ENCODE peak calls at places on chromosomes 11 and 22, in five cellular contexts. O is hepatocyte, Y is PC-3, A is HCT116, C is neural progenitor cell. G is an unnamed sample.

GRCh38 chr11:36945384-36945783 is 347.3 kb upstream of the RAG2 start:
- DNase-seq in O (peak; percentile 19), Y (peak; percentile 16), A (no peak), C (no peak), G (no peak)

GRCh38 chr22:45483319-45483718 is 19.4 kb upstream of the FBLN1 start:
- DNase-seq in O (no peak), Y (no peak), A (no peak), C (no peak), G (no peak)

GRCh38 chr11:34565417-34566208 is 52.0 kb upstream of the ELF5 start:
- DNase-seq in O (no peak), Y (peak; percentile 12), A (peak; percentile 32), C (peak; percentile 61), G (peak; percentile 26)

GRCh38 chr11:2771758-2772466 is 72.1 kb upstream of the KCNQ1OT1 start:
- DNase-seq in O (no peak), Y (no peak), A (no peak), C (no peak), G (no peak)

GRCh38 chr11:126733685-126734084 is 266.9 kb downstream of the KIRREL3 start:
- DNase-seq in O (no peak), Y (no peak), A (no peak), C (no peak), G (no peak)

GRCh38 chr11:6377902-6378694 is 12.2 kb upstream of the SMPD1 start:
- DNase-seq in O (no peak), Y (no peak), A (no peak), C (no peak), G (no peak)

GRCh38 chr11:61927501-61927900 is 10.1 kb upstream of the RAB3IL1 start:
- DNase-seq in O (no peak), Y (no peak), A (no peak), C (no peak), G (no peak)

GRCh38 chr11:111923951-111924350 is 5.2 kb downstream of the C11orf52 start:
- DNase-seq in O (no peak), Y (no peak), A (no peak), C (no peak), G (no peak)

GRCh38 chr22:19798825-19799224 is 38.2 kb downstream of the TBX1 start:
- DNase-seq in O (no peak), Y (no peak), A (no peak), C (peak; percentile 35), G (no peak)

GRCh38 chr11:128474036-128474874 is 113.1 kb downstream of the ETS1 start:
- DNase-seq in O (no peak), Y (no peak), A (no peak), C (peak; percentile 54), G (no peak)

GRCh38 chr11:17765381-17766359 is 31.1 kb downstream of the KCNC1 start:
- DNase-seq in O (no peak), Y (no peak), A (no peak), C (peak; percentile 89), G (no peak)

GRCh38 chr11:103907548-103908455 is 128.6 kb upstream of the DDI1 start:
- DNase-seq in O (no peak), Y (peak; percentile 40), A (no peak), C (no peak), G (peak; percentile 23)

GRCh38 chr11:44906641-44907040 is 44.0 kb downstream of the TP53I11 start:
- DNase-seq in O (no peak), Y (no peak), A (no peak), C (no peak), G (no peak)

GRCh38 chr22:19232620-19233019 is 54.1 kb upstream of the SLC25A1 start:
- DNase-seq in O (no peak), Y (no peak), A (no peak), C (no peak), G (no peak)

GRCh38 chr11:129943036-129943435 is 47.7 kb upstream of the NFRKB start:
- DNase-seq in O (no peak), Y (peak; percentile 34), A (no peak), C (no peak), G (no peak)

GRCh38 chr11:125167292-125167953 is 2.9 kb downstream of the PKNOX2 start:
- DNase-seq in O (peak; percentile 46), Y (no peak), A (no peak), C (peak; percentile 87), G (no peak)
- TF ChIP-seq EZH2 in O (no peak), Y (no peak), A (no peak), C (no peak), G (no peak)

GRCh38 chr22:48185656-48186055 is 1423.2 kb downstream of the TBC1D22A start:
- DNase-seq in O (no peak), Y (no peak), A (no peak), C (no peak), G (peak; percentile 34)

GRCh38 chr22:48181168-48181955 is 1418.9 kb downstream of the TBC1D22A start:
- DNase-seq in O (no peak), Y (no peak), A (no peak), C (no peak), G (no peak)

GRCh38 chr22:48185071-48185470 is 1422.6 kb downstream of the TBC1D22A start:
- DNase-seq in O (no peak), Y (no peak), A (no peak), C (no peak), G (no peak)

GRCh38 chr22:48182036-48182435 is 1419.6 kb downstream of the TBC1D22A start:
- DNase-seq in O (no peak), Y (no peak), A (no peak), C (no peak), G (no peak)

GRCh38 chr22:48182896-48183805 is 1420.7 kb downstream of the TBC1D22A start:
- DNase-seq in O (no peak), Y (no peak), A (no peak), C (no peak), G (no peak)
- TF ChIP-seq EZH2phosphoT487 in O (no peak), Y (no peak), A (no peak), C (no peak), G (no peak)

DNA sequence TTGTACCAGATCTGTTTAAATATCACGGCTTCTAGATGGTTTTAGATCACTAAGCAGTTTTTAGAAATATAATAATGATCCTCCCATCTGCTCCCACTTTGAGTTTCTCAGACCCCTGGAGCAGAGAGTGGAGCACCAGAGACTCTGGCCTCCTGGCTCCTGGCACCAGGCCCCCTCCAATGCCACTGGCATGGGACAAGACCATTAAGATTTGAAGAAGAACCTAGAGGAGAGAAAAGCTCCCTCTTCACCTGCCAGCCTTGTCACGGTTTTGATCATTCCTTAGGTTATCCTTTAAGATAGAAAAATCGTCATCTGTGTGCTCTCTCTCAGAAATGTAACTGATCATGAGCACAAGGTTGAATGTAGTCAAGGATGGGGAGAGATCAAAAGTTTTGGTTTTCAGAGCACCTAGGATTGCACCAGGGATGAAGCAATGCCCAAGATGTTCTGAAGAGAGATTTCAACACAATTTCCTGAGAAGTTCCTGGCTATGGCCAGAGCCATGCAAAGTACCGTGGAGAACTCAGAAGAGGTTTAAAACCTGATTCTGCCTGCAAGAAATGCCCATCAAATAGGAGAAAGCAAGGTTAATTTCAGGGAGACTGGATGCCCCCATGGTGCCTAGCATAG is 22.2 kb downstream of the IL10RA start:
- DNase-seq in O (no peak), Y (no peak), A (no peak), C (no peak), G (no peak)
- H3K4me2 ChIP-seq in O (no peak overlapping the region), Y (no peak overlapping the region), A (no peak overlapping the region), C (no peak overlapping the region), G (peak overlapping the region; percentile 45)

DNA sequence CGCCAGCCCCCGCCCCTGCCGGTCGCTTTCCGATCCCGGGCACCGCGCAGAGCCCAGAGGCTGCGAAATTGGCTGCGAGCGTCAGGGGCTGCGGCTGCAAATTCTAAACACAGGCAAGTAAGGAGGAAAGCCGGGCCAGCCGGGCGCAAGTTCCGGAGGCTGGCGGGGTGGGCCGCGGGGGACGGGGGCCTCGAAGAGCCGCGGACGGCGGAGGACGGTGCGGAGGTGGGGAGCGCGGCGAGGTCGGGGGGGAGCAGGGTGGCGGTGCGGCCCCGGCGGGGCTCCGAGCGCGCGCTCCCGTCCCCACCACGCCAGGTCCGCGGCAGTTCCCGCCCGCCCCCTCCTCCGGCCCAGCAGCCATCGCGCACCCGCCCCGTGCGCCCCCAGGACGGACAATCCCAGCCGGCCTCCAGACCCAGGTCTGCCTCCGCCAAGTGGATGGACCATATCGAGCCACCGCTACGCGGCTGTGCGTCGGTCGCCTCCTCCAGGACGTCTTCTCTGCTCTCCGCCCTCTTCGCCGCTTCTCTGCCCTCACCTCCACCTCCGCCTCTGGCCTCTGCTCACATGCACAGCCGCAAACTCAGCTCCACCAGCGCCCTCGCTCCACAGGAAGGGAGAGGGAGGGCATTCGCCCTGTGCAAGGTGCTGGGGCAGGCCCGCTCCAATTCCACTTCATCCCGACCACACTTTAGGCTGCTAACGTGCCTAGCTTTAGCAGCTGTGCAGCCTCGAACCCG is 7.2 kb downstream of the ELFN2 start:
- DNase-seq in O (peak; percentile 41), Y (peak; percentile 53), A (no peak), C (peak; percentile 74), G (peak; percentile 12)
- TF ChIP-seq EZH2 in O (peak; percentile 65), Y (no peak), A (no peak), C (peak; percentile 59), G (no peak)